ENCODE peak calls at places on chromosomes 4 and X, in six cellular contexts. One of them, this sample, is unnamed.

GRCh38 chr4:113509851-113510250 is 251.7 kb downstream of the CAMK2D start:
- DNase-seq in H9: no peak
- DNase-seq in neuronal stem cell: no peak
- DNase-seq in trophoblast cell: no peak
- DNase-seq in H1: no peak
- DNase-seq in mesenchymal stem cell: no peak
- DNase-seq in this sample: no peak

GRCh38 chrX:122868626-122869025 is 315.5 kb upstream of the GRIA3 start:
- DNase-seq in H9: no peak
- DNase-seq in neuronal stem cell: no peak
- DNase-seq in trophoblast cell: no peak
- DNase-seq in H1: no peak
- DNase-seq in mesenchymal stem cell: peak
- DNase-seq in this sample: no peak

GRCh38 chr4:122661176-122661575 is 40.3 kb upstream of the IL21 start:
- DNase-seq in H9: no peak
- DNase-seq in neuronal stem cell: no peak
- DNase-seq in trophoblast cell: no peak
- DNase-seq in H1: no peak
- DNase-seq in mesenchymal stem cell: peak
- DNase-seq in this sample: peak

GRCh38 chr4:141486375-141486997 is 149.9 kb upstream of the IL15 start:
- DNase-seq in H9: no peak
- DNase-seq in neuronal stem cell: no peak
- DNase-seq in trophoblast cell: no peak
- DNase-seq in H1: no peak
- DNase-seq in mesenchymal stem cell: peak
- DNase-seq in this sample: peak

GRCh38 chrX:110418220-110418856 is 59.7 kb downstream of the RTL9 start:
- DNase-seq in H9: peak
- DNase-seq in neuronal stem cell: no peak
- DNase-seq in trophoblast cell: no peak
- DNase-seq in H1: no peak
- DNase-seq in mesenchymal stem cell: peak
- DNase-seq in this sample: peak

GRCh38 chr4:142044271-142044670 is 407.9 kb downstream of the IL15 start:
- DNase-seq in H9: no peak
- DNase-seq in neuronal stem cell: no peak
- DNase-seq in trophoblast cell: no peak
- DNase-seq in H1: no peak
- DNase-seq in mesenchymal stem cell: no peak
- DNase-seq in this sample: peak

GRCh38 chr4:124118061-124118460 is 594.5 kb downstream of the ANKRD50 start:
- DNase-seq in H9: no peak
- DNase-seq in neuronal stem cell: no peak
- DNase-seq in trophoblast cell: no peak
- DNase-seq in H1: no peak
- DNase-seq in mesenchymal stem cell: no peak
- DNase-seq in this sample: no peak

GRCh38 chrX:149129767-149130166 is 375.3 kb downstream of the IDS start:
- DNase-seq in H9: no peak
- DNase-seq in neuronal stem cell: no peak
- DNase-seq in trophoblast cell: no peak
- DNase-seq in H1: no peak
- DNase-seq in mesenchymal stem cell: peak
- DNase-seq in this sample: no peak

GRCh38 chrX:102720237-102721168 is at the start of gene GPRASP3:
- DNase-seq in H9: no peak
- DNase-seq in neuronal stem cell: peak
- DNase-seq in trophoblast cell: peak
- DNase-seq in H1: no peak
- DNase-seq in mesenchymal stem cell: peak
- DNase-seq in this sample: peak

GRCh38 chrX:106170318-106170717 is 2.2 kb downstream of the PWWP3B start:
- DNase-seq in H9: no peak
- DNase-seq in neuronal stem cell: no peak
- DNase-seq in trophoblast cell: no peak
- DNase-seq in H1: no peak
- DNase-seq in mesenchymal stem cell: peak
- DNase-seq in this sample: no peak

GRCh38 chr4:141155586-141155985 is 22.3 kb upstream of the RNF150 start:
- DNase-seq in H9: no peak
- DNase-seq in neuronal stem cell: no peak
- DNase-seq in trophoblast cell: no peak
- DNase-seq in H1: no peak
- DNase-seq in mesenchymal stem cell: no peak
- DNase-seq in this sample: no peak

GRCh38 chrX:48703642-48704481 is 7.3 kb downstream of the SUV39H1 start:
- DNase-seq in H9: no peak
- DNase-seq in neuronal stem cell: no peak
- DNase-seq in trophoblast cell: peak
- DNase-seq in H1: no peak
- DNase-seq in mesenchymal stem cell: peak
- DNase-seq in this sample: peak

GRCh38 chr4:74287164-74287563 is 21.1 kb upstream of the EPGN start:
- DNase-seq in H9: no peak
- DNase-seq in neuronal stem cell: no peak
- DNase-seq in trophoblast cell: no peak
- DNase-seq in H1: no peak
- DNase-seq in mesenchymal stem cell: no peak
- DNase-seq in this sample: no peak

GRCh38 chrX:150625875-150626274 is 57.5 kb downstream of the MTM1 start:
- DNase-seq in H9: no peak
- DNase-seq in neuronal stem cell: no peak
- DNase-seq in trophoblast cell: no peak
- DNase-seq in H1: no peak
- DNase-seq in mesenchymal stem cell: no peak
- DNase-seq in this sample: no peak

GRCh38 chr4:55736605-55737183 is 82.9 kb upstream of the EXOC1L start:
- DNase-seq in H9: no peak
- DNase-seq in neuronal stem cell: no peak
- DNase-seq in trophoblast cell: no peak
- DNase-seq in H1: no peak
- DNase-seq in mesenchymal stem cell: no peak
- DNase-seq in this sample: peak

GRCh38 chrX:153969904-153970397 is 1.7 kb downstream of the HCFC1 start:
- DNase-seq in H9: no peak
- DNase-seq in neuronal stem cell: no peak
- DNase-seq in trophoblast cell: no peak
- DNase-seq in H1: no peak
- DNase-seq in mesenchymal stem cell: peak
- DNase-seq in this sample: peak

GRCh38 chrX:40402771-40403533 is 177.8 kb upstream of the ATP6AP2 start:
- DNase-seq in H9: no peak
- DNase-seq in neuronal stem cell: no peak
- DNase-seq in trophoblast cell: peak
- DNase-seq in H1: no peak
- DNase-seq in mesenchymal stem cell: peak
- DNase-seq in this sample: peak

GRCh38 chr4:165953181-165953580 is 80.1 kb downstream of the TLL1 start:
- DNase-seq in H9: no peak
- DNase-seq in neuronal stem cell: no peak
- DNase-seq in trophoblast cell: no peak
- DNase-seq in H1: no peak
- DNase-seq in mesenchymal stem cell: no peak
- DNase-seq in this sample: no peak

GRCh38 chrX:74585766-74586165 is 28.7 kb downstream of the RLIM start:
- DNase-seq in H9: no peak
- DNase-seq in neuronal stem cell: no peak
- DNase-seq in trophoblast cell: no peak
- DNase-seq in H1: no peak
- DNase-seq in mesenchymal stem cell: no peak
- DNase-seq in this sample: no peak

GRCh38 chrX:9622128-9622527 is 143.5 kb downstream of the GPR143 start:
- DNase-seq in H9: no peak
- DNase-seq in neuronal stem cell: no peak
- DNase-seq in trophoblast cell: no peak
- DNase-seq in H1: no peak
- DNase-seq in mesenchymal stem cell: no peak
- DNase-seq in this sample: no peak

GRCh38 chrX:22110729-22111494 is 78.8 kb downstream of the PHEX start:
- DNase-seq in H9: no peak
- DNase-seq in neuronal stem cell: no peak
- DNase-seq in trophoblast cell: no peak
- DNase-seq in H1: no peak
- DNase-seq in mesenchymal stem cell: no peak
- DNase-seq in this sample: peak

GRCh38 chrX:54992911-54993622 is 921 bp downstream of the PFKFB1 start:
- DNase-seq in H9: no peak
- DNase-seq in neuronal stem cell: no peak
- DNase-seq in trophoblast cell: no peak
- DNase-seq in H1: no peak
- DNase-seq in mesenchymal stem cell: no peak
- DNase-seq in this sample: no peak

GRCh38 chr4:33411182-33411581 is 2691.0 kb downstream of the PCDH7 start:
- DNase-seq in H9: no peak
- DNase-seq in neuronal stem cell: no peak
- DNase-seq in trophoblast cell: no peak
- DNase-seq in H1: no peak
- DNase-seq in mesenchymal stem cell: no peak
- DNase-seq in this sample: no peak

GRCh38 chr4:1130318-1131186 is 17.2 kb upstream of the RNF212 start:
- DNase-seq in H9: peak
- DNase-seq in neuronal stem cell: peak
- DNase-seq in trophoblast cell: peak
- DNase-seq in H1: no peak
- DNase-seq in mesenchymal stem cell: peak
- DNase-seq in this sample: peak

GRCh38 chr4:8345053-8345945 is 75.7 kb downstream of the HTRA3 start:
- DNase-seq in H9: no peak
- DNase-seq in neuronal stem cell: no peak
- DNase-seq in trophoblast cell: no peak
- DNase-seq in H1: no peak
- DNase-seq in mesenchymal stem cell: no peak
- DNase-seq in this sample: no peak

GRCh38 chr4:42627887-42628646 is 28.8 kb downstream of the ATP8A1 start:
- DNase-seq in H9: peak
- DNase-seq in neuronal stem cell: no peak
- DNase-seq in trophoblast cell: no peak
- DNase-seq in H1: no peak
- DNase-seq in mesenchymal stem cell: no peak
- DNase-seq in this sample: no peak

GRCh38 chrX:27976284-27976683 is 5.0 kb downstream of the DCAF8L1 start:
- DNase-seq in H9: no peak
- DNase-seq in neuronal stem cell: no peak
- DNase-seq in trophoblast cell: no peak
- DNase-seq in H1: no peak
- DNase-seq in mesenchymal stem cell: no peak
- DNase-seq in this sample: no peak

GRCh38 chr4:137794779-137795178 is 262.5 kb upstream of the PCDH18 start:
- DNase-seq in H9: no peak
- DNase-seq in neuronal stem cell: no peak
- DNase-seq in trophoblast cell: no peak
- DNase-seq in H1: no peak
- DNase-seq in mesenchymal stem cell: no peak
- DNase-seq in this sample: no peak
- H4K91ac ChIP-seq in H9: no peak
- H4K91ac ChIP-seq in neuronal stem cell: no peak
- H4K91ac ChIP-seq in trophoblast cell: no peak
- H4K91ac ChIP-seq in H1: no peak
- H4K91ac ChIP-seq in mesenchymal stem cell: no peak
- H4K91ac ChIP-seq in this sample: no peak

DNA sequence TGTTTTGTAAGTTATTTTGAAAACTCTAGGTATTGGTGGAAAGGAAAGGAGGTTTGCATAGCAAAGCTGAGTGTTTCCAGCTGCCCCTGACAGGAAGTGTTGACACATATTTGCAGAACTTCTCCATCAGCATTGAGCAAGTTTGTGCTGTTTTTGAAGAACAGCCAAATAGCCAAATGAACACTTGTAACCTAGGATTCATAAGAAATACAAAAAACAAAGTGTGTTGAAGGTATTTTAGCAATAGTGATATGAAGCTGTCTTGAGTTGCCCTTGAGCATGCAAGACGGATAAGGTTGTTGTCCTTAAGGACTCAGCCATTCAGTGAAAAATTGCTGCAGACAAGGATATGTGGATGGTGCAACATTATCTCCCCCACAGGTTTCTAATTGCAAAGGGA is 68.3 kb upstream of the PGM2 start:
- DNase-seq in H9: no peak
- DNase-seq in neuronal stem cell: no peak
- DNase-seq in trophoblast cell: no peak
- DNase-seq in H1: no peak
- DNase-seq in mesenchymal stem cell: peak
- DNase-seq in this sample: peak
- H4K91ac ChIP-seq in H9: no peak
- H4K91ac ChIP-seq in neuronal stem cell: no peak
- H4K91ac ChIP-seq in trophoblast cell: no peak
- H4K91ac ChIP-seq in H1: no peak
- H4K91ac ChIP-seq in mesenchymal stem cell: no peak
- H4K91ac ChIP-seq in this sample: no peak

GRCh38 chr4:38820329-38821061 is 15.9 kb upstream of the TLR1 start:
- DNase-seq in H9: no peak
- DNase-seq in neuronal stem cell: no peak
- DNase-seq in trophoblast cell: no peak
- DNase-seq in H1: no peak
- DNase-seq in mesenchymal stem cell: no peak
- DNase-seq in this sample: no peak

GRCh38 chr4:38818441-38818976 is 13.9 kb upstream of the TLR1 start:
- DNase-seq in H9: no peak
- DNase-seq in neuronal stem cell: no peak
- DNase-seq in trophoblast cell: peak
- DNase-seq in H1: no peak
- DNase-seq in mesenchymal stem cell: no peak
- DNase-seq in this sample: no peak

GRCh38 chr4:38819569-38819968 is 15.0 kb upstream of the TLR1 start:
- DNase-seq in H9: no peak
- DNase-seq in neuronal stem cell: no peak
- DNase-seq in trophoblast cell: no peak
- DNase-seq in H1: no peak
- DNase-seq in mesenchymal stem cell: peak
- DNase-seq in this sample: peak

GRCh38 chr4:38811307-38811706 is 6.7 kb upstream of the TLR1 start:
- DNase-seq in H9: no peak
- DNase-seq in neuronal stem cell: no peak
- DNase-seq in trophoblast cell: no peak
- DNase-seq in H1: no peak
- DNase-seq in mesenchymal stem cell: no peak
- DNase-seq in this sample: no peak

GRCh38 chr4:38815879-38816782 is 11.5 kb upstream of the TLR1 start:
- DNase-seq in H9: no peak
- DNase-seq in neuronal stem cell: no peak
- DNase-seq in trophoblast cell: no peak
- DNase-seq in H1: no peak
- DNase-seq in mesenchymal stem cell: peak
- DNase-seq in this sample: peak
- H4K91ac ChIP-seq in H9: no peak
- H4K91ac ChIP-seq in neuronal stem cell: no peak
- H4K91ac ChIP-seq in trophoblast cell: no peak
- H4K91ac ChIP-seq in H1: no peak
- H4K91ac ChIP-seq in mesenchymal stem cell: no peak
- H4K91ac ChIP-seq in this sample: no peak

DNA sequence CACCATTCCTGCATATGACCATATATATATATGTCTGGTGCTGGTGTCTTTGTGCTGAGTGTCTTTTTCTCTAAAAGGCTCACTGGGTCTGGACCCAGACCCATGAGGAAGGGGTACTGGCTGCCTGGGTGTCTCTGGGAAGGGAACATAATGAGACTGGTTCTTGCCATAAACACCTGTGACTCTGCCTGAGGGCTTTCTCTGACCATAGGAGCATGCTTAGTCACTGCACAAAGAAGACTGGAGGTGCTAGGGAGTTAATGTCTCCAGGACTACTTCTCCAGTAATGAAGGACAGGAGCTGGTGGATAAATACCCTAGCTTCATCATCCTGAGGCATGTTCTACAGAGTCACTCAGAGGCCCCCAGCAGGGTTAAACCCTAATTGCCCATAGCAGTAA is 47.1 kb upstream of the CASK start:
- DNase-seq in H9: no peak
- DNase-seq in neuronal stem cell: no peak
- DNase-seq in trophoblast cell: no peak
- DNase-seq in H1: no peak
- DNase-seq in mesenchymal stem cell: no peak
- DNase-seq in this sample: no peak
- H4K91ac ChIP-seq in H9: no peak
- H4K91ac ChIP-seq in neuronal stem cell: no peak
- H4K91ac ChIP-seq in trophoblast cell: no peak
- H4K91ac ChIP-seq in H1: no peak
- H4K91ac ChIP-seq in mesenchymal stem cell: no peak
- H4K91ac ChIP-seq in this sample: no peak